ENCODE peak calls at places on chromosomes 1 and 21, in eight cellular contexts. W is Panc1; L is fibroblast of lung; I is pancreas; Y is esophagus squamous epithelium; S is transverse colon; A is CD8-positive, alpha-beta memory T cell; Z is brain microvascular endothelial cell. P is an unnamed sample.

GRCh38 chr1:177959793-177960515 is 9.9 kb downstream of the SEC16B start:
- DNase-seq in A (no peak), Y (no peak), I (no peak), L (peak; percentile 35), Z (peak; percentile 40), W (no peak), S (no peak), P (no peak)

GRCh38 chr21:28823464-28823863 is 169.2 kb downstream of the LTN1 start:
- DNase-seq in W (no peak), L (no peak), Y (no peak), Z (no peak), S (no peak), A (no peak), I (no peak), P (no peak)

GRCh38 chr1:59691261-59691660 is 123.5 kb upstream of the HOOK1 start:
- DNase-seq in S (peak; percentile 11), W (no peak), A (no peak), Y (no peak), I (no peak), L (no peak), Z (no peak), P (no peak)

GRCh38 chr1:2607681-2608041 is 21.1 kb downstream of the PRXL2B start:
- DNase-seq in W (no peak), L (no peak), Y (no peak), S (peak; percentile 7), I (no peak), A (no peak), Z (no peak), P (no peak)

GRCh38 chr1:155463865-155464264 is 98.7 kb downstream of the ASH1L start:
- DNase-seq in L (peak; percentile 87), W (no peak), Y (no peak), I (no peak), A (no peak), Z (peak; percentile 83), S (no peak), P (peak; percentile 26)

GRCh38 chr1:84936116-84936810 is 43.3 kb upstream of the LPAR3 start:
- DNase-seq in I (no peak), Y (no peak), Z (peak; percentile 50), A (no peak), L (peak; percentile 57), S (peak; percentile 15), W (peak; percentile 64), P (no peak)

GRCh38 chr1:109214695-109215623 is 1.2 kb downstream of the SARS1 start:
- DNase-seq in Y (no peak), I (no peak), A (no peak), L (peak; percentile 89), S (peak; percentile 59), W (no peak), Z (peak; percentile 79), P (peak; percentile 85)

GRCh38 chr1:53543771-53544695 is 84.8 kb downstream of the DMRTB1 start:
- DNase-seq in Y (no peak), Z (no peak), I (peak; percentile 28), W (no peak), A (no peak), L (no peak), S (no peak), P (no peak)

GRCh38 chr1:22910986-22911651 is 61.5 kb downstream of the LACTBL1 start:
- DNase-seq in Y (no peak), L (no peak), S (no peak), W (no peak), Z (no peak), A (no peak), I (no peak), P (no peak)

GRCh38 chr1:23303524-23303923 is 40.6 kb downstream of the HNRNPR start:
- DNase-seq in Y (no peak), A (no peak), L (no peak), Z (no peak), I (no peak), W (no peak), S (no peak), P (no peak)

GRCh38 chr1:39178541-39179431 is 25.7 kb upstream of the MACF1 start:
- DNase-seq in Y (no peak), I (no peak), A (no peak), S (no peak), L (peak; percentile 93), W (peak; percentile 94), Z (peak; percentile 58), P (peak; percentile 74)

GRCh38 chr1:199720496-199720895 is 307.0 kb upstream of the NR5A2 start:
- DNase-seq in S (no peak), Z (no peak), L (no peak), A (no peak), Y (no peak), W (no peak), I (no peak), P (no peak)

GRCh38 chr1:3695326-3696217 is 43.3 kb downstream of the TP73 start:
- DNase-seq in S (peak; percentile 37), L (peak; percentile 11), Y (no peak), Z (peak; percentile 23), A (no peak), W (no peak), I (no peak), P (peak; percentile 17)

GRCh38 chr1:154846921-154847442 is 23.1 kb downstream of the KCNN3 start:
- DNase-seq in W (no peak), I (no peak), Y (no peak), L (no peak), S (no peak), A (no peak), Z (no peak), P (no peak)

GRCh38 chr1:202861420-202862121 is 27.4 kb downstream of the RABIF start:
- DNase-seq in W (no peak), L (peak; percentile 90), S (peak; percentile 94), Y (peak; percentile 34), A (peak; percentile 18), Z (peak; percentile 87), I (peak; percentile 94), P (peak; percentile 92)

GRCh38 chr21:35367558-35367957 is 318.5 kb upstream of the RUNX1 start:
- DNase-seq in L (no peak), Z (no peak), W (no peak), I (no peak), A (no peak), S (no peak), Y (no peak), P (no peak)
- H3K4me3 ChIP-seq in L (no peak overlapping the region), Z (no peak overlapping the region), W (no peak overlapping the region), I (no peak overlapping the region), A (no peak overlapping the region), S (no peak overlapping the region), Y (no peak overlapping the region), P (no peak overlapping the region)

DNA sequence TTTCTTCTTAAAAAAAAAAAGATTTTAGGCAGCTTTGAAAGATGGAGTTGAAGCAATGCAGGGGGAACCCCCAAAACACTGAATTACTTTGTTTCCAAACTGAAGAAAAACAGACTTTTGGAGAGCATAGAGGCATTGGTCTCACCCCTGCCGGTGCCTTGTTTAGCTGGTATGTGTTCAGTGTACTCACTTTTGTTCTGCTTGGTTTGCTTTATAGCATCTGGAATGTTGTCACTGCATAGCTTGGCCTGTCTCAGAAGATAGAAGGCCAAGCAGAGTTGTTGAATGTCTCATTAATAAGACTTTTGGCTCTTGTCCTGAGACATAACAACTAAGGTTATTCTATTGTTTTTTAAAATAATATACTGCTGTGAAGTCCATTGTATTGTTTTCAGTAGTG is 6.9 kb downstream of the THRAP3 start:
- DNase-seq in I (no peak), Z (no peak), Y (no peak), L (peak; percentile 51), A (no peak), W (no peak), S (no peak), P (no peak)
- H3K36me3 ChIP-seq in I (no peaks in the 10 kb centered on the region), Z (peaks cover 41% of the 10 kb centered on the region), Y (peaks cover 9% of the 10 kb centered on the region), L (peaks cover 8% of the 10 kb centered on the region), A (peaks cover 19% of the 10 kb centered on the region), W (peaks cover 25% of the 10 kb centered on the region), S (no peaks in the 10 kb centered on the region), P (peaks cover 70% of the 10 kb centered on the region)

GRCh38 chr1:118989878-118990378 is 1.8 kb upstream of the TBX15 start:
- DNase-seq in Z (peak; percentile 80), A (no peak), W (no peak), S (no peak), Y (no peak), I (no peak), L (no peak), P (peak; percentile 89)

GRCh38 chr1:118990513-118991131 is 2.5 kb upstream of the TBX15 start:
- DNase-seq in W (no peak), I (no peak), S (no peak), A (no peak), Z (no peak), L (no peak), Y (no peak), P (peak; percentile 48)

GRCh38 chr1:118987431-118988185 is 535 bp downstream of the TBX15 start:
- DNase-seq in I (peak; percentile 66), W (no peak), Y (no peak), Z (no peak), A (no peak), S (no peak), L (no peak), P (peak; percentile 72)

GRCh38 chr1:118988186-118989005 is at the start of gene TBX15:
- DNase-seq in S (no peak), Z (peak; percentile 77), A (no peak), I (no peak), L (no peak), W (no peak), Y (no peak), P (peak; percentile 90)

DNA sequence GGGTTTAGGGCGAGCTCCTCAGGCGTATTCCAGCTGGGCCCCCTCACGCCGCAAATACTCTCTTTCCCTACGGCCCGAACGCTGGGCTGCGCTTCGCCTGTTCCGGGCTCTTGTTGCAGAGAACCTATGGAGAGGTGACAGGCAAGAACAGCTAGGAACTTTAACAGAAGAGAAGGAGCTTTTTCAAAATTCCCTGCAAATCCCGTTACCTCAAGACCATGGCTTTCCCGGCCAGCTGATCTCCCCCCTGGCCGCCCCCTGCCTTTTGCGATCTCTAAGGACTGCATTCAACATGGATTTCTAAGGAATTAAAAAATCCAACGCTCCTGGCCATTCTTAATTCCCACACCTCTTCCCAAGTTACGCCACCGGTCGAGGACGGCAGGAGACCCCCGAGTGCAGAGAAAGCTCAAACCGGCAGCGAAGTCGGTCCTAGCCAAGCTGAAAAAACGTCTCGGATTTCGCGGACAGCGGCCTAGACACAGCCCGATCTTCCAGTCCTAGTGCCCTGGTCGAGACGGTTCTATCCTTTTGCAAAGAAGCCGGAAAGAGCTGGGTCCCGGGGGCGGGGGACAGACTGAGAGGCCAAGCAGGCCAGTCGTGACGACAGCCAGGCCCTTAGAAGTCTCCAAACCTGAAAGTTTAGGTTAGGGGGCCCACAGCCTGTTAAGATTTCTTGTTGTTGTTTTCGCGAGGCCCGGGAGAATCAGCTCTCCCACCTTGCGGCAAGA is 1.0 kb upstream of the TBX15 start:
- DNase-seq in L (no peak), W (no peak), Y (no peak), I (no peak), A (no peak), S (no peak), Z (peak; percentile 73), P (peak; percentile 84)
- H3K27me3 ChIP-seq in L (peaks cover 93% of the 10 kb centered on the region), W (no peaks in the 10 kb centered on the region), Y (peaks cover 91% of the 10 kb centered on the region), I (peaks cover 9% of the 10 kb centered on the region), A (peaks cover 51% of the 10 kb centered on the region), S (peaks cover 100% of the 10 kb centered on the region), Z (no peaks in the 10 kb centered on the region), P (no peaks in the 10 kb centered on the region)

DNA sequence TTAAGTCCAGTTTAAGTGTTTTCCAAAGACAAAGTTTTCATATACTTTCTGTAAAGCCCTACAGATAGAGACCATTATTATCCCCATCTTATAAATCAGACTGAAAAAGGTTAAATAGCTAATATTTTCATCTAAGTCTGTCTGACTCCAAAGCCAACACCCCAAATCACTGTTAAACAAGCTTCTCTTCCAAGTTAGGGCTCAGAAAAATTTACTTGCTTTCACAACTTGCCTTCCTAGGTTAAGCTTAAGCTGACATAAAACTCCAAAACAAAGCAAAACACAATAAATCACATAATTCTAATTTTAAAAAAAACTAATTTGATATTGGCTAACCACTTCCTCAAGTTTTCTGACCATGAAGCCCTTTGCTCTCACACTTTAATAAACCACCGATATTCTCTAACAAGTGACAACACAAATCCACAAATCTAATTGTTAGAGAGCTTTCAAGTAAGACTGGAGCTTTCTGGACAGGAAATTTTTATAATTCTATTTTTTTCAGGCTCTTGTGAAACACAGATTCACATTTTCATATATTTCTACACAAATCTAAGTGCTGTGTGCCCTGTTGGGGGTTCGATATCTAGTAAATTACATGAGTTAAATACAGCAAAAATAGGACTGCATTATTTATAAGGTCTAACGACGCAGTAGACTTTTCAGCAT is 2.2 kb downstream of the GNG12 start:
- DNase-seq in A (no peak), S (no peak), Y (no peak), I (no peak), Z (no peak), L (no peak), W (no peak), P (no peak)
- H3K4me3 ChIP-seq in A (no peak overlapping the region), S (peak overlapping the region; percentile 86), Y (peak overlapping the region; percentile 77), I (no peak overlapping the region), Z (peak overlapping the region; percentile 82), L (peak overlapping the region; percentile 82), W (peak overlapping the region; percentile 79), P (peak overlapping the region; percentile 94)